ENCODE peak calls at places on chromosomes 2 and 18, in eight cellular contexts. J is IMR-90, V is lower lobe of right lung, X is neural progenitor cell, K is ovary, D is GM12865, N is breast epithelium, C is endothelial cell. R is an unnamed sample.

GRCh38 chr2:105328281-105329196 is 996 bp downstream of the TGFBRAP1 start:
- DNase-seq in J (peak), V (no peak), X (no peak), K (no peak), D (peak), N (no peak), C (no peak), R (peak)

GRCh38 chr18:58762781-58763171 is 91.5 kb downstream of the MALT1 start:
- DNase-seq in J (no peak), V (no peak), X (no peak), K (no peak), D (no peak), N (no peak), C (no peak), R (no peak)

GRCh38 chr2:46803551-46803885 is 112.1 kb downstream of the MCFD2 start:
- DNase-seq in J (no peak), V (no peak), X (no peak), K (no peak), D (no peak), N (no peak), C (no peak), R (no peak)

GRCh38 chr2:111676423-111676822 is 207.6 kb downstream of the ANAPC1 start:
- DNase-seq in J (peak), V (no peak), X (no peak), K (no peak), D (no peak), N (no peak), C (no peak), R (no peak)

GRCh38 chr2:108825736-108826135 is 39.2 kb downstream of the CCDC138 start:
- DNase-seq in J (no peak), V (no peak), X (no peak), K (no peak), D (no peak), N (no peak), C (no peak), R (no peak)

GRCh38 chr2:240567137-240567871 is 980 bp upstream of the RNPEPL1 start:
- DNase-seq in J (no peak), V (peak), X (no peak), K (peak), D (peak), N (peak), C (peak), R (no peak)

GRCh38 chr18:76936877-76937276 is 114.5 kb downstream of the ZNF236 start:
- DNase-seq in J (no peak), V (no peak), X (no peak), K (no peak), D (no peak), N (no peak), C (no peak), R (no peak)

GRCh38 chr18:44826418-44827259 is 146.0 kb downstream of the SETBP1 start:
- DNase-seq in J (peak), V (no peak), X (peak), K (peak), D (no peak), N (peak), C (no peak), R (no peak)

GRCh38 chr2:45607701-45608100 is 3.4 kb downstream of the SRBD1 start:
- DNase-seq in J (no peak), V (no peak), X (peak), K (no peak), D (no peak), N (no peak), C (peak), R (no peak)

GRCh38 chr2:94978917-94979316 is 46.6 kb upstream of the MAL start:
- DNase-seq in J (no peak), V (no peak), X (no peak), K (no peak), D (no peak), N (no peak), C (no peak), R (no peak)

GRCh38 chr2:190465060-190465459 is 56.9 kb downstream of the MFSD6 start:
- DNase-seq in J (no peak), V (no peak), X (no peak), K (no peak), D (peak), N (no peak), C (no peak), R (no peak)

GRCh38 chr2:226835420-226835795 is 446 bp upstream of the RHBDD1 start:
- DNase-seq in J (peak), V (no peak), X (no peak), K (no peak), D (no peak), N (no peak), C (peak), R (peak)

GRCh38 chr2:231124833-231125232 is at the start of gene HTR2B:
- DNase-seq in J (peak), V (no peak), X (peak), K (no peak), D (peak), N (no peak), C (no peak), R (peak)

GRCh38 chr2:159459279-159459678 is 157.1 kb downstream of the BAZ2B start:
- DNase-seq in J (peak), V (no peak), X (no peak), K (no peak), D (no peak), N (no peak), C (no peak), R (no peak)

GRCh38 chr18:54712315-54712714 is 116.0 kb upstream of the RAB27B start:
- DNase-seq in J (peak), V (no peak), X (no peak), K (no peak), D (no peak), N (no peak), C (no peak), R (no peak)

GRCh38 chr2:71988170-71988569 is 159.5 kb downstream of the CYP26B1 start:
- DNase-seq in J (no peak), V (no peak), X (no peak), K (no peak), D (no peak), N (no peak), C (no peak), R (no peak)
- TF ChIP-seq CTCF in J (no peak), V (no peak), X (no peak), K (no peak), D (no peak), N (no peak), C (no peak), R (no peak)

GRCh38 chr2:19748073-19748375 is 153.8 kb downstream of the TTC32 start:
- DNase-seq in J (no peak), V (no peak), X (no peak), K (no peak), D (no peak), N (no peak), C (no peak), R (no peak)

GRCh38 chr2:19747310-19748072 is 154.3 kb downstream of the TTC32 start:
- DNase-seq in J (peak), V (no peak), X (no peak), K (no peak), D (no peak), N (no peak), C (no peak), R (no peak)

GRCh38 chr2:19746137-19746585 is 155.6 kb downstream of the TTC32 start:
- DNase-seq in J (no peak), V (no peak), X (no peak), K (no peak), D (peak), N (no peak), C (no peak), R (no peak)

GRCh38 chr2:19745318-19746136 is 156.3 kb downstream of the TTC32 start:
- DNase-seq in J (no peak), V (no peak), X (no peak), K (no peak), D (no peak), N (no peak), C (no peak), R (no peak)

DNA sequence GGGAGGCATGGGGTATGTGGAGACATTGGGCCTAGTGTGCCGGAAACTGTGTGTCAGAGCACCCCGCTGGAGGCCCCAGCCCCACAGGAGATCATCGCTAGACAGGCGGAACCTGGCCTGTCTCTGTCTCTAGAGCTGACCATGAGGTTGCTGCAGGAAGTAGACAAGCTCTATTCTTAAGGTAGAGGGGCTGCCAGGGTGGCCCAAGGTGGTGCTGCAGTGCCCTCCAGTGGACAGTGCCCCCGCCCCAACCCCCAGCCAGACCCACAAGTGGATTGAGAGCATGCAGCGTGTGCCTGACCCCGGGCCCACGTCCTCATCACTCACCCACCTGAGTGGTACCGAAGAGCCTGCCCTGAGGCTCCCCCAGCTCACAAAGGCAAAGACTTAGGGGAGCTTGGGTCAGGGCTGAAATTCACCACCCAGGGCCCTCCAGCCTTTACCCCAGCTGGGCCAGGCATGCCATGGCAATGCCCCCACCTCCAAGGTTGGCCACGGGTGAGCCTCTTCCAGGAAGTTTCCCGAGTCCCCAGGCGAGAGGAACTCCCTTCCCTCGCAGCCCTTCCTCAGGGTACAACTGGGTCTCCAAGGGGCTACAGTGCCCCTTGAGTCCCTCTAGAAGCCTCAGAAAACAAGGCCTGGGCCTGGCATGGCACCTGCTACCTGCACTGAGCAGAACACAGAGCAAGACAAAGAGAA is 155.0 kb downstream of the TTC32 start:
- DNase-seq in J (peak), V (no peak), X (peak), K (no peak), D (peak), N (no peak), C (peak), R (no peak)
- TF ChIP-seq CTCF in J (peak), V (no peak), X (peak), K (no peak), D (peak), N (no peak), C (peak), R (no peak)

GRCh38 chr2:42270757-42271156 is 90.3 kb downstream of the COX7A2L start:
- DNase-seq in J (no peak), V (no peak), X (no peak), K (no peak), D (no peak), N (no peak), C (no peak), R (no peak)

GRCh38 chr2:42274872-42275271 is 86.1 kb downstream of the COX7A2L start:
- DNase-seq in J (no peak), V (no peak), X (peak), K (no peak), D (no peak), N (no peak), C (no peak), R (no peak)
- TF ChIP-seq CTCF in J (no peak), V (no peak), X (no peak), K (no peak), D (no peak), N (no peak), C (no peak), R (no peak)

GRCh38 chr2:184527058-184527457 is 71.3 kb upstream of the ZNF804A start:
- DNase-seq in J (no peak), V (no peak), X (no peak), K (no peak), D (no peak), N (no peak), C (no peak), R (no peak)
- TF ChIP-seq CTCF in J (no peak), V (no peak), X (peak), K (no peak), D (no peak), N (no peak), C (no peak), R (no peak)

GRCh38 chr2:222439692-222440091 is 15.3 kb downstream of the SGPP2 start:
- DNase-seq in J (no peak), V (no peak), X (no peak), K (no peak), D (no peak), N (no peak), C (no peak), R (no peak)

GRCh38 chr2:222433381-222434173 is 9.2 kb downstream of the SGPP2 start:
- DNase-seq in J (no peak), V (no peak), X (no peak), K (no peak), D (peak), N (no peak), C (no peak), R (peak)

GRCh38 chr2:222431859-222432258 is 7.5 kb downstream of the SGPP2 start:
- DNase-seq in J (no peak), V (no peak), X (no peak), K (no peak), D (no peak), N (no peak), C (no peak), R (no peak)

GRCh38 chr2:222434204-222434603 is 9.9 kb downstream of the SGPP2 start:
- DNase-seq in J (no peak), V (no peak), X (no peak), K (no peak), D (peak), N (no peak), C (no peak), R (no peak)

DNA sequence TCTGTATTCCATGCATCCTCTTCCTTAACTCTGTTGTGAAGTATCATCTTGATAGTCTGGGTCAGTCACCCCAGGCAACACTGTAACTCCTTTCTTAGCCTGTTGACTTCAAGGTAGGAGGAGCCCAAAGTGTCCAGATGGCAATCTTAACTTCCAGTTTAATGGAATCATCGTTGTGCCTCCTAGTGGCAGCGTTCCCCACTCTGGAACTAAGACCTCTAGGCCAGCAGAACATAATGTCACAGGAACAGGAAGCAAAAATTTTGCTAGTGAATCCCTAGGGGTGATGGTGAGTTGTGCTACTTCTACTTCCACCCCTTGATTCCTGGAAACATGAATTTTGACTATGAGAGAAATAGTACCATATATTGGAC is 11.7 kb downstream of the SGPP2 start:
- DNase-seq in J (no peak), V (no peak), X (no peak), K (no peak), D (no peak), N (no peak), C (no peak), R (no peak)
- TF ChIP-seq CTCF in J (no peak), V (no peak), X (no peak), K (no peak), D (no peak), N (no peak), C (no peak), R (no peak)

GRCh38 chr2:127024769-127025356 is 82.1 kb downstream of the BIN1 start:
- DNase-seq in J (peak), V (no peak), X (peak), K (no peak), D (no peak), N (no peak), C (peak), R (no peak)
- TF ChIP-seq CTCF in J (peak), V (no peak), X (peak), K (peak), D (no peak), N (no peak), C (no peak), R (no peak)

DNA sequence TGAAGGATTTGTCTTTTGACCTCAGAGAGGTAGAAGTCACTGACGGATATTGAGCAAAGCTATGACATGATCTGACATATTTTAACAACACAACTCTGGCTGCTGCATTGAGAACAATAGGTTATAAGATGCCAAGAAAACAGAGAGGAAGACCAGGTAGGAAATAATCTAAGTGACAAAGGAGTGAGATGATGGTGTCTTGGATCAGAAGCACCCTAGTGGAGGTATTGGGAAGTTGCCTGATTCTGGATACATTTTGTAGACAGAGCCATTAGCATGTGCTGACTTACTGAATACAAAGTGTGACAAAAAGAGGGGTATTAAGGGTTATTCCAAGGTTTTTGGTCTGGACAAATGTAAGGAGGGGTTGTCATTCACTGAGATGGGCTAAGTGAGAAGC is 1438.1 kb downstream of the DPP10 start:
- DNase-seq in J (no peak), V (no peak), X (peak), K (no peak), D (no peak), N (no peak), C (no peak), R (no peak)
- TF ChIP-seq CTCF in J (no peak), V (no peak), X (peak), K (no peak), D (no peak), N (no peak), C (peak), R (no peak)

GRCh38 chr2:56011624-56012023 is 88.0 kb upstream of the EFEMP1 start:
- DNase-seq in J (no peak), V (no peak), X (no peak), K (no peak), D (no peak), N (no peak), C (no peak), R (no peak)

GRCh38 chr2:56012216-56012615 is 88.6 kb upstream of the EFEMP1 start:
- DNase-seq in J (no peak), V (no peak), X (no peak), K (no peak), D (no peak), N (no peak), C (no peak), R (no peak)

GRCh38 chr2:56013475-56013874 is 89.9 kb upstream of the EFEMP1 start:
- DNase-seq in J (no peak), V (no peak), X (no peak), K (no peak), D (no peak), N (no peak), C (no peak), R (no peak)

GRCh38 chr2:56008661-56009411 is 85.3 kb upstream of the EFEMP1 start:
- DNase-seq in J (peak), V (no peak), X (peak), K (peak), D (no peak), N (no peak), C (peak), R (no peak)

GRCh38 chr2:56009758-56010534 is 86.4 kb upstream of the EFEMP1 start:
- DNase-seq in J (peak), V (no peak), X (peak), K (no peak), D (peak), N (no peak), C (no peak), R (peak)
- TF ChIP-seq CTCF in J (peak), V (peak), X (peak), K (peak), D (peak), N (no peak), C (peak), R (peak)

GRCh38 chr2:38301969-38302702 is 74.9 kb downstream of the ATL2 start:
- DNase-seq in J (no peak), V (no peak), X (no peak), K (no peak), D (peak), N (no peak), C (no peak), R (no peak)
- TF ChIP-seq CTCF in J (no peak), V (no peak), X (no peak), K (no peak), D (no peak), N (no peak), C (no peak), R (no peak)

GRCh38 chr2:116819355-116819754 is 995.1 kb upstream of the DDX18 start:
- DNase-seq in J (no peak), V (no peak), X (no peak), K (no peak), D (no peak), N (no peak), C (no peak), R (no peak)
- TF ChIP-seq CTCF in J (no peak), V (no peak), X (peak), K (no peak), D (no peak), N (no peak), C (peak), R (no peak)

R was measured in GM20000.